ENCODE peak calls at places on chromosome 17, in four cellular contexts. B is AG10803; F is CD4-positive, alpha-beta T cell; H is islet precursor cell. J is an unnamed sample.

GRCh38 chr17:40399185-40399584 is 18.5 kb downstream of the TOP2A start:
- DNase-seq in F (no peak), B (peak), H (no peak), J (no peak)

GRCh38 chr17:12282056-12282455 is 261.4 kb downstream of the MAP2K4 start:
- DNase-seq in H (no peak), F (no peak), B (peak), J (peak)

GRCh38 chr17:61490540-61490975 is 38.3 kb downstream of the TBX4 start:
- DNase-seq in B (peak), H (no peak), F (no peak), J (no peak)

GRCh38 chr17:83171661-83172060 is 92.3 kb downstream of the METRNL start:
- DNase-seq in H (peak), F (no peak), B (peak), J (no peak)

GRCh38 chr17:7720125-7720524 is 2.6 kb downstream of the DNAH2 start:
- DNase-seq in F (no peak), B (no peak), H (peak), J (no peak)

GRCh38 chr17:28100936-28101335 is 58.5 kb downstream of the NLK start:
- DNase-seq in H (no peak), B (no peak), F (no peak), J (no peak)

GRCh38 chr17:48240562-48241130 is 133.1 kb downstream of the SNX11 start:
- DNase-seq in H (peak), F (no peak), B (peak), J (peak)

GRCh38 chr17:75152971-75153853 is 1.1 kb downstream of the JPT1 start:
- DNase-seq in B (no peak), F (no peak), H (peak), J (no peak)

GRCh38 chr17:51064061-51064735 is 56.5 kb downstream of the SPAG9 start:
- DNase-seq in B (peak), H (no peak), F (no peak), J (no peak)

GRCh38 chr17:17387461-17388362 is 84.5 kb downstream of the NT5M start:
- DNase-seq in B (no peak), F (no peak), H (peak), J (no peak)

GRCh38 chr17:57545836-57546305 is 199.2 kb downstream of the CCDC182 start:
- DNase-seq in B (no peak), F (no peak), H (no peak), J (no peak)

GRCh38 chr17:31546650-31547049 is 155.2 kb downstream of the RAB11FIP4 start:
- DNase-seq in F (no peak), H (no peak), B (no peak), J (no peak)

GRCh38 chr17:66837883-66838665 is 3.2 kb downstream of the CACNG5 start:
- DNase-seq in B (no peak), H (no peak), F (no peak), J (no peak)

GRCh38 chr17:280216-280615 is 72.4 kb downstream of the RPH3AL start:
- DNase-seq in F (no peak), B (no peak), H (no peak), J (no peak)

GRCh38 chr17:10842658-10843057 is 4.8 kb upstream of the PIRT start:
- DNase-seq in B (no peak), F (no peak), H (no peak), J (no peak)

GRCh38 chr17:82674656-82675475 is 23.6 kb downstream of the RAB40B start:
- DNase-seq in F (no peak), H (no peak), B (no peak), J (no peak)